ENCODE peak calls at places on chromosome 20, in four cellular contexts. One of them, this sample, is unnamed.

GRCh38 chr20:61056136-61056535 is 195.9 kb upstream of the CDH4 start:
- DNase-seq in HFF-Myc: no peak
- DNase-seq in NCI-H1105: no peak
- DNase-seq in fibroblast of villous mesenchyme: no peak
- DNase-seq in this sample: no peak

GRCh38 chr20:51162015-51162414 is 139.1 kb upstream of the KCNG1 start:
- DNase-seq in NCI-H1105: no peak
- DNase-seq in HFF-Myc: no peak
- DNase-seq in fibroblast of villous mesenchyme: no peak
- DNase-seq in this sample: no peak

GRCh38 chr20:51365670-51366069 is 176.8 kb downstream of the NFATC2 start:
- DNase-seq in HFF-Myc: no peak
- DNase-seq in fibroblast of villous mesenchyme: peak; percentile 90
- DNase-seq in NCI-H1105: no peak
- DNase-seq in this sample: peak; percentile 67

GRCh38 chr20:38428800-38429199 is 6.3 kb downstream of the SNHG17 start:
- DNase-seq in fibroblast of villous mesenchyme: no peak
- DNase-seq in NCI-H1105: no peak
- DNase-seq in HFF-Myc: no peak
- DNase-seq in this sample: no peak

GRCh38 chr20:57076951-57077350 is 189.5 kb downstream of the BMP7 start:
- DNase-seq in HFF-Myc: no peak
- DNase-seq in NCI-H1105: no peak
- DNase-seq in fibroblast of villous mesenchyme: peak; percentile 19
- DNase-seq in this sample: no peak

GRCh38 chr20:23007462-23007861 is 27.6 kb upstream of the SSTR4 start:
- DNase-seq in HFF-Myc: no peak
- DNase-seq in fibroblast of villous mesenchyme: no peak
- DNase-seq in NCI-H1105: no peak
- DNase-seq in this sample: no peak

GRCh38 chr20:36547186-36548005 is 6.1 kb downstream of the MYL9 start:
- DNase-seq in HFF-Myc: no peak
- DNase-seq in NCI-H1105: no peak
- DNase-seq in fibroblast of villous mesenchyme: no peak
- DNase-seq in this sample: no peak

GRCh38 chr20:43102394-43102793 is 87.3 kb downstream of the PTPRT start:
- DNase-seq in fibroblast of villous mesenchyme: no peak
- DNase-seq in HFF-Myc: no peak
- DNase-seq in NCI-H1105: no peak
- DNase-seq in this sample: no peak

GRCh38 chr20:58017237-58017969 is 211.1 kb downstream of the ANKRD60 start:
- DNase-seq in fibroblast of villous mesenchyme: peak; percentile 44
- DNase-seq in HFF-Myc: no peak
- DNase-seq in NCI-H1105: no peak
- DNase-seq in this sample: no peak

GRCh38 chr20:45969712-45970634 is 2.0 kb downstream of the ZNF335 start:
- DNase-seq in NCI-H1105: peak; percentile 27
- DNase-seq in HFF-Myc: peak; percentile 59
- DNase-seq in fibroblast of villous mesenchyme: peak; percentile 76
- DNase-seq in this sample: peak; percentile 58

GRCh38 chr20:13644010-13644409 is 5.3 kb upstream of the TASP1 start:
- DNase-seq in fibroblast of villous mesenchyme: no peak
- DNase-seq in HFF-Myc: no peak
- DNase-seq in NCI-H1105: no peak
- DNase-seq in this sample: peak; percentile 54

GRCh38 chr20:3175270-3175669 is 1.9 kb upstream of the LZTS3 start:
- DNase-seq in NCI-H1105: no peak
- DNase-seq in fibroblast of villous mesenchyme: no peak
- DNase-seq in HFF-Myc: no peak
- DNase-seq in this sample: no peak

GRCh38 chr20:48626226-48626937 is 201.4 kb downstream of the PREX1 start:
- DNase-seq in fibroblast of villous mesenchyme: peak; percentile 84
- DNase-seq in HFF-Myc: no peak
- DNase-seq in NCI-H1105: no peak
- DNase-seq in this sample: peak; percentile 74

GRCh38 chr20:53660078-53660909 is 66.7 kb upstream of the ZNF217 start:
- DNase-seq in HFF-Myc: no peak
- DNase-seq in NCI-H1105: no peak
- DNase-seq in fibroblast of villous mesenchyme: peak; percentile 69
- DNase-seq in this sample: no peak

GRCh38 chr20:61589055-61589385 is 337.0 kb downstream of the CDH4 start:
- DNase-seq in NCI-H1105: no peak
- DNase-seq in fibroblast of villous mesenchyme: peak; percentile 82
- DNase-seq in HFF-Myc: peak; percentile 49
- DNase-seq in this sample: peak; percentile 89

GRCh38 chr20:44750081-44750805 is 4.6 kb downstream of the KCNK15 start:
- DNase-seq in fibroblast of villous mesenchyme: no peak
- DNase-seq in NCI-H1105: no peak
- DNase-seq in HFF-Myc: no peak
- DNase-seq in this sample: no peak

GRCh38 chr20:58677808-58678207 is 14.8 kb upstream of the NPEPL1 start:
- DNase-seq in NCI-H1105: no peak
- DNase-seq in fibroblast of villous mesenchyme: no peak
- DNase-seq in HFF-Myc: no peak
- DNase-seq in this sample: no peak

GRCh38 chr20:24735263-24735662 is 213.8 kb upstream of the CST7 start:
- DNase-seq in NCI-H1105: no peak
- DNase-seq in HFF-Myc: no peak
- DNase-seq in fibroblast of villous mesenchyme: peak; percentile 37
- DNase-seq in this sample: peak; percentile 1

GRCh38 chr20:5222919-5223634 is 93.7 kb downstream of the PROKR2 start:
- DNase-seq in HFF-Myc: peak; percentile 19
- DNase-seq in NCI-H1105: peak; percentile 30
- DNase-seq in fibroblast of villous mesenchyme: peak; percentile 67
- DNase-seq in this sample: peak; percentile 53

GRCh38 chr20:57061058-57061900 is 205.2 kb downstream of the BMP7 start:
- DNase-seq in NCI-H1105: peak; percentile 24
- DNase-seq in fibroblast of villous mesenchyme: peak; percentile 54
- DNase-seq in HFF-Myc: no peak
- DNase-seq in this sample: no peak

GRCh38 chr20:7967199-7967844 is 27.1 kb upstream of the HAO1 start:
- DNase-seq in fibroblast of villous mesenchyme: peak; percentile 49
- DNase-seq in HFF-Myc: no peak
- DNase-seq in NCI-H1105: no peak
- DNase-seq in this sample: peak; percentile 55

GRCh38 chr20:58707770-58708169 is 15.2 kb downstream of the NPEPL1 start:
- DNase-seq in NCI-H1105: no peak
- DNase-seq in fibroblast of villous mesenchyme: no peak
- DNase-seq in HFF-Myc: no peak
- DNase-seq in this sample: no peak

GRCh38 chr20:9515761-9516657 is 1.6 kb downstream of the LAMP5 start:
- DNase-seq in NCI-H1105: no peak
- DNase-seq in HFF-Myc: no peak
- DNase-seq in fibroblast of villous mesenchyme: no peak
- DNase-seq in this sample: no peak

GRCh38 chr20:24755411-24755922 is 193.6 kb upstream of the CST7 start:
- DNase-seq in NCI-H1105: no peak
- DNase-seq in fibroblast of villous mesenchyme: peak; percentile 41
- DNase-seq in HFF-Myc: no peak
- DNase-seq in this sample: no peak

GRCh38 chr20:57398231-57398821 is 7.1 kb downstream of the RBM38 start:
- DNase-seq in NCI-H1105: peak; percentile 78
- DNase-seq in fibroblast of villous mesenchyme: no peak
- DNase-seq in HFF-Myc: no peak
- DNase-seq in this sample: no peak

GRCh38 chr20:64064145-64064698 is 1.2 kb downstream of the TCEA2 start:
- DNase-seq in fibroblast of villous mesenchyme: peak; percentile 62
- DNase-seq in HFF-Myc: no peak
- DNase-seq in NCI-H1105: no peak
- DNase-seq in this sample: no peak

GRCh38 chr20:2984956-2985661 is 58.3 kb upstream of the GNRH2 start:
- DNase-seq in HFF-Myc: peak; percentile 22
- DNase-seq in NCI-H1105: no peak
- DNase-seq in fibroblast of villous mesenchyme: peak; percentile 34
- DNase-seq in this sample: peak; percentile 77

GRCh38 chr20:10447028-10447427 is 11.9 kb downstream of the SLX4IP start:
- DNase-seq in NCI-H1105: no peak
- DNase-seq in fibroblast of villous mesenchyme: peak; percentile 69
- DNase-seq in HFF-Myc: peak; percentile 30
- DNase-seq in this sample: peak; percentile 75

GRCh38 chr20:49851234-49851755 is 38.7 kb downstream of the SLC9A8 start:
- DNase-seq in HFF-Myc: no peak
- DNase-seq in NCI-H1105: no peak
- DNase-seq in fibroblast of villous mesenchyme: no peak
- DNase-seq in this sample: no peak

GRCh38 chr20:25024171-25024570 is 31.6 kb upstream of the APMAP start:
- DNase-seq in fibroblast of villous mesenchyme: no peak
- DNase-seq in NCI-H1105: no peak
- DNase-seq in HFF-Myc: no peak
- DNase-seq in this sample: no peak

GRCh38 chr20:53077373-53078205 is 105.4 kb downstream of the TSHZ2 start:
- DNase-seq in HFF-Myc: no peak
- DNase-seq in NCI-H1105: no peak
- DNase-seq in fibroblast of villous mesenchyme: peak; percentile 14
- DNase-seq in this sample: peak; percentile 1

GRCh38 chr20:57688864-57689263 is 21.0 kb downstream of the PMEPA1 start:
- DNase-seq in HFF-Myc: no peak
- DNase-seq in NCI-H1105: no peak
- DNase-seq in fibroblast of villous mesenchyme: no peak
- DNase-seq in this sample: no peak

GRCh38 chr20:38685853-38686473 is 38.3 kb upstream of the SLC32A1 start:
- DNase-seq in HFF-Myc: no peak
- DNase-seq in NCI-H1105: no peak
- DNase-seq in fibroblast of villous mesenchyme: peak; percentile 52
- DNase-seq in this sample: peak; percentile 47

GRCh38 chr20:63096681-63097335 is 90.0 kb upstream of the BHLHE23 start:
- DNase-seq in NCI-H1105: no peak
- DNase-seq in HFF-Myc: no peak
- DNase-seq in fibroblast of villous mesenchyme: no peak
- DNase-seq in this sample: no peak

GRCh38 chr20:37095108-37095608 is 639 bp downstream of the RBL1 start:
- DNase-seq in fibroblast of villous mesenchyme: peak; percentile 7
- DNase-seq in HFF-Myc: no peak
- DNase-seq in NCI-H1105: no peak
- DNase-seq in this sample: no peak

GRCh38 chr20:33054791-33055190 is 1.1 kb downstream of the BPIFB3 start:
- DNase-seq in fibroblast of villous mesenchyme: no peak
- DNase-seq in NCI-H1105: no peak
- DNase-seq in HFF-Myc: no peak
- DNase-seq in this sample: no peak

GRCh38 chr20:32636821-32637220 is 36.9 kb downstream of the C20orf203 start:
- DNase-seq in fibroblast of villous mesenchyme: no peak
- DNase-seq in HFF-Myc: no peak
- DNase-seq in NCI-H1105: no peak
- DNase-seq in this sample: no peak

GRCh38 chr20:33947709-33948295 is 45.9 kb upstream of the RALY start:
- DNase-seq in NCI-H1105: peak; percentile 5
- DNase-seq in fibroblast of villous mesenchyme: peak; percentile 49
- DNase-seq in HFF-Myc: peak; percentile 46
- DNase-seq in this sample: peak; percentile 35

GRCh38 chr20:40592891-40593290 is 96.1 kb downstream of the MAFB start:
- DNase-seq in HFF-Myc: no peak
- DNase-seq in fibroblast of villous mesenchyme: no peak
- DNase-seq in NCI-H1105: no peak
- DNase-seq in this sample: no peak

This sample was measured in amniotic epithelial cell.